ENCODE peak calls at places on chromosome 5, in four cellular contexts. E is bronchial epithelial cell, L is nephron progenitor cell, A is OCI-LY7. R is an unnamed sample.

GRCh38 chr5:125659316-125660071 is 763.7 kb upstream of the GRAMD2B start:
- DNase-seq in A (no peak), E (peak; percentile 18), L (no peak), R (peak; percentile 9)

GRCh38 chr5:93722588-93722987 is 18.8 kb downstream of the POU5F2 start:
- DNase-seq in A (no peak), L (no peak), E (no peak), R (no peak)

GRCh38 chr5:36367524-36367923 is 65.8 kb upstream of the RANBP3L start:
- DNase-seq in E (no peak), L (no peak), A (no peak), R (no peak)

GRCh38 chr5:14859150-14859549 is 12.4 kb downstream of the ANKH start:
- DNase-seq in L (no peak), A (no peak), E (no peak), R (no peak)

GRCh38 chr5:100464418-100464817 is 70.8 kb upstream of the FAM174A start:
- DNase-seq in L (no peak), A (no peak), E (peak; percentile 64), R (peak; percentile 42)

GRCh38 chr5:90866915-90867715 is 308.5 kb downstream of the ADGRV1 start:
- DNase-seq in E (no peak), A (no peak), L (no peak), R (no peak)

GRCh38 chr5:149170292-149170691 is 29.0 kb downstream of the ABLIM3 start:
- DNase-seq in E (no peak), L (no peak), A (no peak), R (no peak)

GRCh38 chr5:169029087-169029486 is 271.9 kb downstream of the SLIT3 start:
- DNase-seq in E (no peak), A (no peak), L (no peak), R (no peak)

GRCh38 chr5:75349663-75350062 is 12.6 kb downstream of the HMGCR start:
- DNase-seq in E (no peak), A (no peak), L (no peak), R (no peak)

GRCh38 chr5:55308254-55308836 is 556 bp downstream of the MTREX start:
- DNase-seq in A (peak; percentile 56), E (peak; percentile 37), L (peak; percentile 5), R (peak; percentile 37)

GRCh38 chr5:59548807-59549357 is 344.6 kb downstream of the PDE4D start:
- DNase-seq in E (peak; percentile 87), L (no peak), A (no peak), R (peak; percentile 72)

GRCh38 chr5:97636766-97637165 is 453.7 kb upstream of the RIOK2 start:
- DNase-seq in E (no peak), L (no peak), A (no peak), R (no peak)

GRCh38 chr5:35129921-35130485 is 82.3 kb upstream of the AGXT2 start:
- DNase-seq in A (no peak), E (peak; percentile 22), L (no peak), R (peak; percentile 67)

GRCh38 chr5:94983861-94984535 is 300.9 kb downstream of the MCTP1 start:
- DNase-seq in E (peak; percentile 83), L (no peak), A (no peak), R (peak; percentile 58)

GRCh38 chr5:10927605-10928004 is 166.6 kb upstream of the DAP start:
- DNase-seq in L (no peak), E (no peak), A (no peak), R (no peak)

GRCh38 chr5:86968311-86968753 is 299.4 kb upstream of the RASA1 start:
- DNase-seq in L (no peak), A (peak; percentile 13), E (peak; percentile 55), R (peak; percentile 44)
- TF ChIP-seq CTCF in L (no peak), A (peak; percentile 71), E (peak; percentile 13), R (peak; percentile 43)

GRCh38 chr5:120086081-120086480 is 378.0 kb upstream of the PRR16 start:
- DNase-seq in L (no peak), A (no peak), E (no peak), R (no peak)

GRCh38 chr5:120083851-120084615 is 380.1 kb upstream of the PRR16 start:
- DNase-seq in L (no peak), A (no peak), E (no peak), R (no peak)

GRCh38 chr5:120082316-120083068 is 381.6 kb upstream of the PRR16 start:
- DNase-seq in L (no peak), A (no peak), E (no peak), R (no peak)
- TF ChIP-seq CTCF in L (no peak), A (peak; percentile 18), E (no peak), R (no peak)

DNA sequence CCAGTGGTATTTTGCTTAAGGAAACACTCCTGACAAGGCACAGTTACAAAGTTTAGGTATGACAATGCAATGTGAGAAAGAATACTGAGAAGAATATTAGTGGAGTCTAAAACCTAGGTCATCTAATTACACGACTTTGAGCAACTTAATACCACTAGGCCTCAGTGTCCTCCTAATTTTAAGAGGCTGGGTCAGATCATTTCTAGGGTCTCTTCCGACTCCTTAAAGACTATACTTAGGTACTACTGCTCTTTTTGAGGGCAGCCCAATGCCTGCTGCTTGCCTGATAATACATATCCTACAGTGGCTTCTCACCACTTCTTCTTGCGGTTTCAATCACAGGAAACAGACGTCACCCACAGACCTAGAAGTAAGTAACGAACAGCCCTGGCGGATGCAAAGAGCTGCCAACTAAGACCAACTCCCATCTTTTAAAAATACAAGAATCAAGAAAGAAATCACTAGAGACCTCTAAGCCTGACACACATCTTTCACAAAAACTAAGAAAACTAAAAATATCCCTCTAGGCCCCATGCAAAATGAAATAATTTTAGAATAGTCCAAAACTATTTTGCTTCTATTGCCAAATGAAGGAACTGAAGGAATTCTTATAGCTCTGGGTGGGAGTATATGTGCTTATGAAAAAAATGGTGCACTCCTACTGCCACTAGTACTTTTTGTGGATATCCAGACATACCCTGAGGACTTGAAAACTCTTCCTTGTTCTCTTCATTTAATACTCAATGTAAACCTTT is 13.1 kb downstream of the DIAPH1 start:
- DNase-seq in L (no peak), A (peak; percentile 84), E (no peak), R (peak; percentile 63)
- TF ChIP-seq CTCF in L (no peak), A (no peak), E (no peak), R (no peak)

GRCh38 chr5:135750506-135750905 is 84.0 kb upstream of the SLC25A48 start:
- DNase-seq in E (no peak), A (no peak), L (no peak), R (peak; percentile 32)
- TF ChIP-seq CTCF in E (peak; percentile 25), A (peak; percentile 48), L (no peak), R (peak; percentile 20)

GRCh38 chr5:137921931-137922330 is 32.7 kb downstream of the PKD2L2 start:
- DNase-seq in A (no peak), L (no peak), E (no peak), R (peak; percentile 27)

GRCh38 chr5:137923856-137924255 is 34.6 kb downstream of the PKD2L2 start:
- DNase-seq in A (no peak), E (no peak), L (no peak), R (no peak)
- TF ChIP-seq CTCF in A (peak; percentile 35), E (no peak), L (no peak), R (no peak)

DNA sequence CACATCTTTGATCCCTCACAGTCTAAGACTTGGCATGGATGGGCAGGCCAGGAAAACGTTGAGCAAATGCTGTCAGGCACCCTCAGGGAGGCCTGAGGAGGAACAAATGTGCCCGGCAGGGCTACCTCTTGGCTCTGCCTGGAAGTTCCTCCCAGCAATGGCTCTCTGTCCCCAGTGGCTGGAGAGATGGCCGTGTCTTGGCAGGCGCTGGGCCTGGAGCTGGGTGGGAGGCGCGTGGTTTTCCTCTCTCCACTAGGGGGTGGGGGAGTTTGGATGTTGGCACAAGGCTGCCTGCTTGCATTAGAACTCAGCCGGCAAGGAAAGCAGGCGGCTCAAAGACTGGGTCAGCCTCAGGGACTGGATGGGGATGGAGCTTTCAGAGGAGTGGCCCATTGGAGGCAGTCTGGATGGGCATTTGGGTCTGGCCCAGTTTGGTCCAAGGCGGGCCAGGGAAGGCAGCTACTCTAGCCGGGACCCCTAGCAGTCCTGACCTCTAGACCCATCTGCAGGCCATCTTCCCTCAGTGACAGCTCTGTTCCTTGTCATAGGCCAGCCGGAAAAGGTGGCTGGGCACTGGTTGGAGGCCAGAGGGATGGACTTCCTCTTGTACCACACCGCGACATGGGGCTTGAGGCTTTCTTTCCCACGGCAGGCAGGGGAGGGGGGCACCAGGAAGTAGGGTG is 68.2 kb upstream of the STC2 start:
- DNase-seq in E (no peak), L (peak; percentile 30), A (no peak), R (peak; percentile 15)
- TF ChIP-seq CTCF in E (no peak), L (peak; percentile 30), A (peak; percentile 25), R (peak; percentile 13)

GRCh38 chr5:51696122-51696521 is 312.9 kb downstream of the ISL1 start:
- DNase-seq in A (no peak), E (no peak), L (no peak), R (no peak)
- TF ChIP-seq CTCF in A (no peak), E (no peak), L (no peak), R (no peak)

DNA sequence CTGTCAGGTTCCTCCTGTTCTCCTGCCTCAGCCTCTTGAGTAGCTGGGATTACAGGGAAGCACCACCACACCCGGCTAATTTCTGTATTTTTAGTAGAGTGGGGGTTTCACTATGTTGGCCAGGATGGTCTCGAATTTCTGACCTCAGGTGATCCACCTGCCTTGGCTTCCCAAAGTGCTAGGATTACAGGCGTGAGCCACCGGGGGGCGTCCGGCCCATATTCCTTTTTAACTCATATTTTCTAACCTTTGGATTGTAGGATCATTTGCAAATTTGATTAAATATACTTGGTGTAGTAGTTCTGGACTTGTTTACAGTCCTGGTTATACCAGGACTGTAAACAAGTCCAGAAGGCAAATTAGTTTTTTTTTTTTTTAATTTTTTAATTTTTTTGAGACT is 4.3 kb downstream of the TCERG1 start:
- DNase-seq in A (no peak), L (no peak), E (no peak), R (no peak)
- TF ChIP-seq CTCF in A (peak; percentile 71), L (no peak), E (peak; percentile 9), R (peak; percentile 25)

R was measured in MCF 10A.